ENCODE peak calls at places on chromosomes 5 and 9, in four cellular contexts. C, B, F and J are unnamed samples.

GRCh38 chr9:123431581-123431980 is 75.6 kb downstream of the CRB2 start:
- DNase-seq in C (no peak), B (no peak), F (no peak), J (no peak)

GRCh38 chr5:170603578-170604565 is 100.1 kb downstream of the KCNIP1 start:
- DNase-seq in C (peak), B (peak), F (peak), J (peak)

GRCh38 chr5:16064135-16064893 is 115.3 kb downstream of the MARCHF11 start:
- DNase-seq in C (no peak), B (no peak), F (no peak), J (no peak)

GRCh38 chr9:34380034-34380510 is 3.4 kb upstream of the MYORG start:
- DNase-seq in C (no peak), B (no peak), F (no peak), J (no peak)

GRCh38 chr9:137138058-137138697 is 776 bp upstream of the GRIN1 start:
- DNase-seq in C (peak), B (no peak), F (no peak), J (no peak)

GRCh38 chr5:157718529-157718928 is 12.7 kb upstream of the THG1L start:
- DNase-seq in C (no peak), B (peak), F (peak), J (peak)

GRCh38 chr5:176658007-176658599 is 10.8 kb downstream of the TSPAN17 start:
- DNase-seq in C (peak), B (peak), F (peak), J (no peak)

GRCh38 chr5:123036391-123037103 is at the start of gene PPIC:
- DNase-seq in C (peak), B (peak), F (peak), J (peak)

GRCh38 chr5:133794066-133794465 is 174.4 kb downstream of the C5orf15 start:
- DNase-seq in C (no peak), B (no peak), F (no peak), J (no peak)

GRCh38 chr5:143440448-143441102 is 37.1 kb upstream of the NR3C1 start:
- DNase-seq in C (no peak), B (no peak), F (no peak), J (no peak)

GRCh38 chr5:133806847-133807246 is 161.6 kb downstream of the C5orf15 start:
- DNase-seq in C (no peak), B (no peak), F (no peak), J (no peak)

GRCh38 chr9:22528485-22528884 is 81.9 kb downstream of the DMRTA1 start:
- DNase-seq in C (no peak), B (no peak), F (no peak), J (no peak)

GRCh38 chr5:150288361-150288760 is 1.2 kb downstream of the CAMK2A start:
- DNase-seq in C (no peak), B (no peak), F (no peak), J (no peak)

GRCh38 chr9:78296208-78296892 is 575 bp upstream of the PSAT1 start:
- DNase-seq in C (no peak), B (peak), F (peak), J (no peak)

GRCh38 chr5:103101079-103101732 is 18.7 kb downstream of the GIN1 start:
- DNase-seq in C (no peak), B (no peak), F (no peak), J (no peak)

GRCh38 chr9:130240410-130241197 is 25.0 kb upstream of the HMCN2 start:
- DNase-seq in C (no peak), B (peak), F (peak), J (peak)

GRCh38 chr5:28576022-28576421 is 1537.6 kb upstream of the CDH9 start:
- DNase-seq in C (no peak), B (peak), F (peak), J (no peak)

GRCh38 chr9:87857948-87858335 is 24.7 kb upstream of the SPATA31E1 start:
- DNase-seq in C (no peak), B (no peak), F (no peak), J (no peak)

GRCh38 chr9:126956929-126957686 is 42.5 kb downstream of the RALGPS1 start:
- DNase-seq in C (no peak), B (peak), F (peak), J (no peak)

GRCh38 chr5:109297900-109298299 is 111.9 kb downstream of the PJA2 start:
- DNase-seq in C (no peak), B (no peak), F (no peak), J (no peak)

GRCh38 chr9:4489919-4490704 is at the start of gene SLC1A1:
- DNase-seq in C (peak), B (no peak), F (peak), J (peak)

GRCh38 chr9:36140086-36141084 is 3.9 kb downstream of the GLIPR2 start:
- DNase-seq in C (no peak), B (no peak), F (no peak), J (no peak)